ENCODE peak calls at places on chromosome 5, in four cellular contexts. P, D, X and L are unnamed samples.

GRCh38 chr5:40477856-40478546 is 201.7 kb upstream of the PTGER4 start:
- DNase-seq in X (no peak), P (no peak), D (no peak), L (peak)

GRCh38 chr5:180251141-180251540 is 40.7 kb downstream of the MAPK9 start:
- DNase-seq in X (no peak), D (no peak), P (no peak), L (no peak)

GRCh38 chr5:522899-523657 is 1.2 kb downstream of the SLC9A3 start:
- DNase-seq in D (no peak), X (no peak), P (no peak), L (no peak)

GRCh38 chr5:80622756-80623155 is 31.7 kb upstream of the MSH3 start:
- DNase-seq in D (no peak), P (no peak), X (no peak), L (no peak)

GRCh38 chr5:1512541-1513291 is 11.0 kb downstream of the LPCAT1 start:
- DNase-seq in D (no peak), P (no peak), X (no peak), L (no peak)

GRCh38 chr5:53161876-53162275 is 52.3 kb upstream of the MOCS2 start:
- DNase-seq in D (no peak), X (no peak), P (no peak), L (no peak)

GRCh38 chr5:54719384-54720306 is 202.1 kb downstream of the SNX18 start:
- DNase-seq in D (no peak), X (no peak), P (no peak), L (no peak)

GRCh38 chr5:81167078-81167477 is 66.0 kb upstream of the CKMT2 start:
- DNase-seq in X (no peak), P (no peak), D (no peak), L (no peak)

GRCh38 chr5:157801-158200 is 33.5 kb upstream of the LRRC14B start:
- DNase-seq in D (no peak), X (no peak), P (no peak), L (no peak)

GRCh38 chr5:31492824-31493223 is 39.1 kb downstream of the DROSHA start:
- DNase-seq in D (no peak), X (no peak), P (no peak), L (no peak)

GRCh38 chr5:161380550-161380949 is 166.0 kb downstream of the GABRB2 start:
- DNase-seq in D (no peak), P (no peak), X (no peak), L (no peak)

GRCh38 chr5:161382702-161383101 is 163.8 kb downstream of the GABRB2 start:
- DNase-seq in X (no peak), P (no peak), D (no peak), L (no peak)

DNA sequence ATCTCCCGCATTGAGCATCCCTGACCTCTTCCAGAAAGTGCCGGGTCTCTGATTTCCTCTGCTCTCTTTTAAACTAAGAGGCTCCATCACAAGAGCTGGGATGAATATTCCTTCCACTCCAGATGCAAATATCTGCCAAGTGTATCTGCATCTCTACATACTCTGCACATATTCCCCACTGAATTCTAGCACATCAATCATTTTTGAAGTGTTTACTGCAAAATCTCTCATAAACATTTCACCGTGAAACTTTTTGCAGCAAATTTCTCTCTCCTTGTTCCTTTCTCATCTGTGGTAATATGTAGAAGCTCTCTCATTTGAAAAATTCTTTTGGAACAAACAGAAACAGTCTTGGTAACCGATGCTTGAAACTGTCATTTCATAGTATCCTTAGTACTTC is 161.4 kb downstream of the GABRB2 start:
- DNase-seq in D (no peak), P (no peak), X (no peak), L (no peak)
- TF ChIP-seq TCF7L2 in D (no peak), P (no peak), X (no peak), L (no peak)

DNA sequence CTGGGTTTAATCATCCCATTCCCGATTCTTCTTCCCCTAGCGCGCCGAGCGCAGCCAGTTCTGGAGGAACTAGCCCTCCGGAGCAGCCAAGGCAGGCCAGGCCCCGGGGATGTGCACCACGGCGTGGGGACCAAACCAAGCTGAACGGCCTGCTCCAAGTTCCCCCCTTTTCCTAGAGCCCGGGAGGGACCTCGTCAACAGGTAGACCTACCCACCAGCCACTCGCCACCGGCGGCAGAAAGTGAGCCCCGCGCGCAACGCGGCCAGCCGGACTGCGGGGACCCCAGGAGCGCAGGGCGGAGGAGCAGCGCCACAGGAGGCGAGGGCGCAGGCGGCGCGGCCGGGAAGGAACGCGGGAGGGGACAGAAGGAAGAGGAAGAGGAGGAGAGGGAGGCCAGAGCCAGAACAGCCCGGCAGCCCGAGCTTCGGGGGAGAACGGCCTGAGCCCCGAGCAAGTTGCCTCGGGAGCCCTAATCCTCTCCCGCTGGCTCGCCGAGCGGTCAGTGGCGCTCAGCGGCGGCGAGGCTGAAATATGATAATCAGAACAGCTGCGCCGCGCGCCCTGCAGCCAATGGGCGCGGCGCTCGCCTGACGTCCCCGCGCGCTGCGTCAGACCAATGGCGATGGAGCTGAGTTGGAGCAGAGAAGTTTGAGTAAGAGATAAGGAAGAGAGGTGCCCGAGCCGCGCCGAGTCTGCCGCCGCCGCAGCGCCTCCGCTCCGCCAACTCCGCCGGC is at the start of gene ISL1:
- DNase-seq in X (peak), D (peak), P (no peak), L (no peak)
- TF ChIP-seq TCF7L2 in X (peak), D (no peak), P (no peak), L (no peak)

GRCh38 chr5:133977858-133978257 is 9.4 kb upstream of the C5orf15 start:
- DNase-seq in P (no peak), X (no peak), D (no peak), L (no peak)
- TF ChIP-seq TCF7L2 in P (no peak), X (no peak), D (no peak), L (no peak)

GRCh38 chr5:72110401-72111013 is 3.2 kb downstream of the MAP1B start:
- DNase-seq in P (no peak), X (no peak), D (peak), L (no peak)

GRCh38 chr5:72108200-72109050 is 1.1 kb downstream of the MAP1B start:
- DNase-seq in D (peak), X (no peak), P (peak), L (no peak)

GRCh38 chr5:72109051-72109411 is 1.8 kb downstream of the MAP1B start:
- DNase-seq in X (no peak), P (no peak), D (no peak), L (no peak)

GRCh38 chr5:72107874-72108199 is 562 bp downstream of the MAP1B start:
- DNase-seq in X (no peak), P (no peak), D (peak), L (no peak)

GRCh38 chr5:72109625-72110024 is 2.4 kb downstream of the MAP1B start:
- DNase-seq in X (no peak), P (no peak), D (peak), L (no peak)
- TF ChIP-seq TCF7L2 in X (no peak), P (no peak), D (no peak), L (no peak)

GRCh38 chr5:143055596-143056330 is 285.6 kb downstream of the ARHGAP26 start:
- DNase-seq in D (no peak), X (no peak), P (no peak), L (no peak)

GRCh38 chr5:143054480-143054941 is 284.3 kb downstream of the ARHGAP26 start:
- DNase-seq in X (no peak), D (peak), P (no peak), L (no peak)

GRCh38 chr5:143053780-143054179 is 283.6 kb downstream of the ARHGAP26 start:
- DNase-seq in X (no peak), P (no peak), D (no peak), L (no peak)

GRCh38 chr5:143051244-143052058 is 281.3 kb downstream of the ARHGAP26 start:
- DNase-seq in P (peak), X (no peak), D (peak), L (no peak)

GRCh38 chr5:143052967-143053682 is 282.9 kb downstream of the ARHGAP26 start:
- DNase-seq in D (no peak), X (no peak), P (no peak), L (no peak)
- TF ChIP-seq TCF7L2 in D (no peak), X (no peak), P (no peak), L (no peak)

DNA sequence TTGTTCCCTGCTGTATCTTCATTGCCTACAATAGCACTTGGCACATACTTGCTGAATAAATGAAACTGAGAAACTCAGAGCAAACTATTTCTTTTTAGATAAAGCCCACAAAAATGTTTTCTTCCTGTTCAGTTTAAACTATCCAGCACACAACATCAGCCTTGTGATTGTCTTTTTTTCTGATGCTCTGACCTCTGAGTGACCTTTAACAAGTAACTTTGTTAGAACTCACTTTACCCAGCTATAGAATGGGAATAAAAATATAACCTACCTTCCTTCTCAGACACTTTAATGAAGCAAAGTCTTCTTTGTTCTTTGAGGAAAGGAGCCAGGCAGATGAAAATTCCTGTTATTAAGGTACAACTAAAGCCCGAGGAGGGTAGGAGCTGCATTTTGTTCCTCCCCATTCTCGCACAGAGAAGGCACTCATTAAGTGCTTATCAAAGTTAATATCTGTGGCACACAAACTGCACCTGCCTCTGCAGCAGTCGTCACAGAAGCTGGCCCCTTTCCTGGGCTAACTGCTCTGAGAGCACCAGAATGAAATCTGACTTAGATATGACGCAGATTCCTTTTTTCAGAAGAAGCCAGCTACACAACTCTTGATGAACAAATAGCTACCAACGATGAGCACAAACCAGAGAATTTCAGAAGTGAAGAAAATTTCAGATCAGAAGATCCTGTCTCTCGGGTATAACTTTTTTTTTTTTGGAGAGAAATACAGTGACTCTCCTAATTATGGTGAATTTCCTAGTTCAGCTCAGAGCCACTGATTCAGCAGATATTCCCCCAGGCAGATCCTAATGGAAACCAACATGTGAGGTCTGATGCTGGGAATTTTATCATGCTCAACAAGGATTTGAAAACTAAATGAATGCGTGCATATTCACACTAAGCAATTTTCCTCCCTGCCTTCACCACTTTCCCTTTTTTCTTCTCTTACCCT is 31.0 kb upstream of the NR3C1 start:
- DNase-seq in X (no peak), D (no peak), P (no peak), L (no peak)
- TF ChIP-seq TCF7L2 in X (no peak), D (no peak), P (no peak), L (no peak)

DNA sequence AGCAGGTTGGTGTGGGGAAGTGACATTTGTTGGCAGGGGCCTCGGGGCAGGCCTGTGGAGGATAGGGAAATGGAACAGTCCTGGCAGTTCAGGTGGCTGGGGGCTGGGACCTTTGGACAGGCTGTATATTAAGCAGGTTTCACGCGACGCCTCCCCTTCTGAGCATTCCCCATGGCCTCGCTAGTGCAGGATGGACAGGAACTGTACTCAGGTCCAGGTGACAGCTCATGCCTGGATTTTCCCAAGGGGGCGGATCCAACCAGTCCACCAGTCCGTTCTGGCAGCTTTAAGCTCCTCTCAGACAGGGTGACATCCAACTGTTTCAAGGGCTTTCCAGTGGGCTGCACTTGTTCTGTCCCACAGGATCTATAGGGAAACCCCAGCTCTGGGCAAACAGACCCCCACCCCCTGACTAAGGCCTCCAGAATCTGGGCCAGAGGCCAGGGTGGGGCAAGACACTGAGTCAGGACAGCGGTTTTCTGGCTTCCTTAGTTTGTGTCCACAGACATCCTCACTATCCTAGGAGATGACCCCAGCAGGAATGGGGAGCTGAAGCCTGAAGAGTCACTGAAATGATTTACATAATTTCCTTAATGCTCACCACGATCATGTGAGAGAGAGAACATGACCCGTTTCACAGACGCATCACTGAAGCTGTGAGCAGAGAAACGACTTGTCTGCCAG is 20.9 kb downstream of the CSF2 start:
- DNase-seq in D (no peak), P (peak), X (no peak), L (peak)
- TF ChIP-seq TCF7L2 in D (no peak), P (no peak), X (no peak), L (no peak)

GRCh38 chr5:100430268-100430900 is 104.8 kb upstream of the FAM174A start:
- DNase-seq in D (peak), P (peak), X (peak), L (peak)
- TF ChIP-seq TCF7L2 in D (no peak), P (no peak), X (no peak), L (no peak)

DNA sequence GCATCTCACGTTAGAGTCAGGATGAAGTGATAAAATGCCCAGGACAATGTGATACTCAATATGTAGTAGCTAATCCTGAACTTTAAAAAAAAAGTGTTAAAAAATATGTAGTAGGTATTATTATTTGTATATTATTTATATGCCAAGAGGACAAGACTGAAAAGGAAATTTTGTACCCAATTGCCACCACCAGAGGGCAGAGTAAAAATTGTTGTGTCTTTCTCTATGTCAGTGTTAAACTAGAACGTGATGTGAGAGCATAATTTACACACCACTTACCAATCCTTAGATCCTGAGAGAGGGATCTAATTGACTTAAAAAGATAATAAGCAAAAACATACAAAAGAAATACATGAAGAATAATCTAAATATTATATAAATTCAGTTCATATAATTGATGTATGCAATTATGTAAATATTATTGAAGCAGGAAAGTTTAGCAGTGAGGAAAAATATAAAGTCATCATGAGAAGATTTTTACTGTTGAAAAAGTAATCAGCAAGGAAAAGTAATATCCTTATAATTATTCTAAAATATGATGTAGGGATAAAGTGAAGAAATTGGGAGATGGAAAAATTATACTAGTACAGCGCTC is 288.9 kb downstream of the RAB3C start:
- DNase-seq in D (peak), X (peak), P (peak), L (no peak)
- TF ChIP-seq TCF7L2 in D (no peak), X (no peak), P (no peak), L (no peak)